ENCODE peak calls at places on chromosomes 6 and 20, in nine cellular contexts. P, X, N, A, C, R, E, G and F are unnamed samples. For H3K4me1, the result is how much of the 10 kb centered on the place peaks cover.

GRCh38 chr6:100175814-100176275 is 181.8 kb upstream of the MCHR2 start:
- DNase-seq in G (no peak), C (peak), N (no peak), R (no peak), A (no peak), P (no peak), X (no peak), E (no peak), F (no peak)

GRCh38 chr20:43667341-43668132 is 623 bp downstream of the MYBL2 start:
- DNase-seq in C (peak), E (peak), N (no peak), P (no peak), X (peak), G (no peak), R (no peak), A (no peak), F (peak)

GRCh38 chr6:132712366-132712765 is 1.5 kb downstream of the VNN1 start:
- DNase-seq in G (no peak), X (no peak), A (no peak), P (no peak), N (no peak), E (no peak), C (peak), R (no peak), F (no peak)

GRCh38 chr20:51767867-51768758 is at the start of gene ATP9A:
- DNase-seq in E (peak), C (peak), G (peak), P (no peak), X (no peak), A (no peak), R (peak), N (peak), F (peak)

GRCh38 chr6:156804402-156804801 is 27.2 kb downstream of the ARID1B start:
- DNase-seq in G (no peak), X (no peak), N (no peak), R (no peak), E (no peak), A (no peak), P (no peak), C (no peak), F (no peak)

GRCh38 chr20:45461225-45461624 is 8.3 kb upstream of the WFDC2 start:
- DNase-seq in C (no peak), P (no peak), N (no peak), G (no peak), E (no peak), A (no peak), R (no peak), X (no peak), F (no peak)

GRCh38 chr20:6122111-6122872 is 538 bp downstream of the FERMT1 start:
- DNase-seq in A (no peak), E (peak), N (no peak), C (peak), P (no peak), R (peak), G (peak), X (no peak), F (no peak)

GRCh38 chr6:165875946-165876345 is 212.9 kb upstream of the PDE10A start:
- DNase-seq in P (no peak), G (no peak), E (no peak), X (no peak), N (no peak), C (no peak), A (no peak), R (no peak), F (no peak)

GRCh38 chr6:64254558-64254957 is 619.0 kb downstream of the PHF3 start:
- DNase-seq in E (no peak), X (no peak), A (no peak), N (no peak), C (no peak), P (no peak), R (no peak), G (no peak), F (no peak)

GRCh38 chr6:159844737-159845645 is 44.9 kb downstream of the PNLDC1 start:
- DNase-seq in C (no peak), R (no peak), N (no peak), E (no peak), X (no peak), A (no peak), P (no peak), G (no peak), F (no peak)

GRCh38 chr6:80769101-80769500 is 662.6 kb downstream of the BCKDHB start:
- DNase-seq in G (no peak), X (no peak), C (peak), P (no peak), A (no peak), E (no peak), R (no peak), N (no peak), F (no peak)

GRCh38 chr6:17413313-17413750 is 19.9 kb downstream of the CAP2 start:
- DNase-seq in G (no peak), P (no peak), R (no peak), E (no peak), C (peak), A (no peak), X (no peak), N (no peak), F (no peak)

GRCh38 chr6:52543729-52544324 is 33.0 kb downstream of the TRAM2 start:
- DNase-seq in N (no peak), R (no peak), G (no peak), E (no peak), A (no peak), C (peak), P (no peak), X (no peak), F (no peak)

GRCh38 chr6:138103876-138104275 is 3.3 kb downstream of the PERP start:
- DNase-seq in G (no peak), E (no peak), X (no peak), C (no peak), N (no peak), A (no peak), P (no peak), R (no peak), F (no peak)

GRCh38 chr6:138105446-138105845 is 1.8 kb downstream of the PERP start:
- DNase-seq in P (no peak), X (no peak), E (no peak), G (no peak), R (no peak), A (no peak), C (no peak), N (no peak), F (no peak)

GRCh38 chr6:138099832-138100231 is 7.4 kb downstream of the PERP start:
- DNase-seq in R (peak), X (no peak), P (no peak), C (peak), G (no peak), E (no peak), A (no peak), N (no peak), F (no peak)

GRCh38 chr6:138104618-138105213 is 2.5 kb downstream of the PERP start:
- DNase-seq in E (no peak), N (no peak), X (no peak), R (no peak), G (no peak), A (no peak), P (no peak), C (no peak), F (no peak)

DNA sequence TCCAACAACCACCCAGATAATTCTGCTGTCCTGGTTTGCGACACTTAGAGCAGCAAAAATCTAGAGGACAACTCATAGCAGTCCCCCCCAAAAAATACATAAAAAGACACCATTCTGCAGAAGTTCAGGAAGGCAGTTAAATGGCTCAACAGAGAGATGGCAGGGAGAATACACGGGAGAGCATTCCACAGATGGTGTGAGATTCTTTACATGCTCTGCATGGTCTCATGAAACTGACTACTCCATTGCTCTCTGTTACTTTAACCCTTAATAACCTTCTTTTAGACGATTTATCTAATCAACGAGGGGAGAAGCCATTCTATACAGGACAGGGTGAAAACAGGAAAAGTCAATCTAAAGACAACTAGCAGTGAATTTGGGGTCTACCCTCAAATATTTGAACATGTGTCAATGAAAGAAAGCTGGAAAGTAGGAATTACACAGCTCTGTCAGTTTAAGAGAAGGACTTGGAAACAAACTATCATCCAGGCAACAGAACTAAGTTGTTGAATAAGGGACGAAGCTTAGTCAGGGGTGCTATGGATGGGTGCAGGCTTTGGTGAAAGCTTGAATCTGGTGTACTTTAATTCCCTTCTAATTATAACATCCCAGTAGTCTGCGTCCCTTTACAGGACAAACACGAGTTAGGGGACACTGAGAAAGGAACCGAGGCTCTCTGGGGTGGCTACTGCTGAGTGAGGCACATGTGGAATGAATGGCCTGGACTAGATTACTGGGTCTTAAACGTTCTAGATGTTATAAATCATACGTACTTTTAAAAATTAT is 5.1 kb downstream of the PERP start:
- DNase-seq in C (peak), A (no peak), X (no peak), P (no peak), N (no peak), G (no peak), R (no peak), E (no peak), F (no peak)
- H3K4me3 ChIP-seq in C (no peak), A (no peak), X (no peak), P (no peak), N (peak), G (no peak), R (no peak), E (no peak), F (no peak)

GRCh38 chr6:134278000-134278399 is 39.9 kb downstream of the SGK1 start:
- DNase-seq in G (no peak), N (no peak), C (no peak), P (no peak), X (no peak), A (no peak), R (no peak), E (no peak), F (no peak)
- H3K4me1 ChIP-seq in G (under half), N (under half), C (under half), P (under half), X (under half), A (under half), R (under half), E (under half), F (under half)

GRCh38 chr20:32019156-32019510 is 8.9 kb downstream of the CCM2L start:
- DNase-seq in N (no peak), A (no peak), X (no peak), G (no peak), P (no peak), E (no peak), R (no peak), C (peak), F (peak)
- H3K4me3 ChIP-seq in N (peak), A (no peak), X (peak), G (no peak), P (peak), E (no peak), R (peak), C (no peak), F (peak)

DNA sequence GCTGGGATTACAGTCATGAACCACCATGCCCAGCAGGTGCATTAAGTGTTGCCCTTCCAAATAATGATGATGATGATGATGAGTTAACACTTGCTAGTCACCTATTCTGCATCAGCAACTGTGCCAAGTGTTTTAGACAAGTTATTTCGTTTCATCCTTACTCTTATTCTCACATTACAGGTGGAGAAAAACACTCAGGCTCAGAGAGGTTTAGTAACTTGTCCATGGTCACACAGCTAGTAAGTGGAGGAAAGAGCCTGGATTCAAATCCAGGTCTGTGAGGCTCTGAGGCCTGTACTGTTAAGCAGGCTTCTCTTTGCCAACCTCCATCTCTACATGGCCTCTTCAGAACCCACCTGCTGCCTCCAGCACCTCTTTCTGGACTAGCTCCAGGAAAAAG is 70.8 kb downstream of the MDGA1 start:
- DNase-seq in E (no peak), G (no peak), P (no peak), N (no peak), A (no peak), X (no peak), C (no peak), R (no peak), F (no peak)
- H3K4me1 ChIP-seq in E (under half), G (under half), P (under half), N (under half), A (under half), X (under half), C (half or more), R (under half), F (under half)

GRCh38 chr6:158559895-158560786 is at the start of gene TMEM181:
- DNase-seq in E (peak), X (peak), R (peak), A (peak), P (peak), G (peak), C (peak), N (peak), F (peak)

GRCh38 chr6:158561247-158561884 is 1.5 kb downstream of the TMEM181 start:
- DNase-seq in X (peak), P (no peak), E (no peak), G (no peak), C (no peak), R (no peak), N (no peak), A (no peak), F (no peak)

GRCh38 chr6:158561938-158562337 is 2.0 kb downstream of the TMEM181 start:
- DNase-seq in A (no peak), P (no peak), G (no peak), R (no peak), C (no peak), N (no peak), X (no peak), E (no peak), F (no peak)

GRCh38 chr6:158559338-158559894 is 475 bp upstream of the TMEM181 start:
- DNase-seq in N (no peak), P (no peak), C (peak), E (no peak), X (no peak), A (no peak), R (no peak), G (no peak), F (no peak)

DNA sequence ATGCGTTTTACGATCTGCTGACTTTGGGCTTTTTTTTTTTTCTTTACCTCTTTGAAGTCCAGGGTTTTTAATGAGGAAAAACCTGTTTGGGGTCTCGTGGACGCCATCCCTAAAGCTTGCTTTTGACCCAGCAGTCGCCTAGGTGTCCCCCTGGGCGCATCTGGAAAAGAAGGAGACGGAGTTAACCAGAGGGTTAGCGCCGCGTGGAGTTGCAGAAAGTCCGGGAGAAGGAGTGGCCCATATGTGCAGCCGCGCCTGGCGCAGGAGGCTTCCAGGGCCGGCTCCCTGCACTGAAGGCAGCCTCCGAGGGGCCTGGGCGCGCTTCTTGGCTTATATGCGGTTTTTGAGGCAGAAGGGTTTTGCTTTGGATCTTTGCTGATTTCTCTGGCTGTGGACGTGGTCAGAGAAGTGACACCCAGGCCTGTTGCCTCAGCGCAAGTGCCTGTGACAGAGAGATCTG is 926 bp downstream of the TMEM181 start:
- DNase-seq in A (no peak), R (peak), G (no peak), E (peak), P (peak), C (peak), X (peak), N (no peak), F (peak)
- H3K4me3 ChIP-seq in A (peak), R (peak), G (peak), E (peak), P (peak), C (peak), X (peak), N (peak), F (peak)

DNA sequence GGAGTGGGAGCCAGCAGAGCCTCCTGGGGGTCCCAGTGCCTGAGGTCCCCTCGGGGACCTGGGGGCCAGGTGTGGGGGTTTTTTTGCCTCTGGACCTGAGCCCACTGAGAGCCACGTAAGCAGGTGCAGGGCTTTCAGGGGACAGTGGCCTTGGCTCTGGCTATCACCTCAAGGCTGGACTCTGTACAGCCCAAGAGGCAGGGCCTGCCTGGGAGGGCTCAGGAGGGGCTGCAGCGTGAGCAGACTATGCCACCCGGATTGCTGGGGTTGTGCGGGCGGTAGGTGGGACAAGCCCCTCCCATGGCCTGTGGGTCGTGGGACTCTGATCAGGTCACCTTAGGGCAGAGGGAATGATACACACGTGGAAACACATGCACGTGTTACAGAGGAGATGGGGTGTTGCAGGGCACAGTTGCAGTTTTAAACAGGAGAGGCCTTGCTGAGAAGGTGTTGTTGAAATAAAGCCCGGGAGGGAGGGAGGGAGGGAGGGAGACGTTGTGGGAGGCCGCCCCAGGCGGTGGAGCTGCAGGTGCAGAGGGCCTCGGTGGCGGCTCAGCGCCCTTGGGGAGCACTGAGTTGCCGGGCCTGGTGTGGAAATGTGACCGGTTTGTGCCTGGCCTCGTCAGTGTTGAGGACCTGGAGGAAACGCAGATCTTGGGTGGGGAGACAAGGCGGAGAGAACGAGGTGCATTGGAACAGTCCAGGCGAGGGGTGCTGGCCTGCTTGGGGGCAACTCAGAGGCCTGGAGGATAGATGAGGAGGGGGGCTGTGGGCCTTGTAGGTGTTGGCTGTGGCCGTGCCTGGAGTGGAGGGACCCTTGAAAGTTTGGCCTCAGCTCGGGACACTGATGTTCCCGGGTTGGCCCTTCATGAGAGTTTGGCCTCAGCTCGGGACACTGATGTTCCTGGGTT is 2.3 kb downstream of the TCEA2 start:
- DNase-seq in X (peak), P (no peak), R (no peak), G (no peak), N (no peak), C (no peak), E (no peak), A (no peak), F (no peak)
- H3K4me1 ChIP-seq in X (under half), P (under half), R (under half), G (under half), N (under half), C (under half), E (under half), A (half or more), F (under half)

GRCh38 chr6:47308223-47308567 is 1.5 kb downstream of the TNFRSF21 start:
- DNase-seq in C (peak), P (no peak), G (no peak), X (peak), E (no peak), R (no peak), A (no peak), N (no peak), F (no peak)

GRCh38 chr6:47309326-47310130 is at the start of gene TNFRSF21:
- DNase-seq in P (peak), X (peak), C (peak), N (peak), E (peak), G (peak), A (peak), R (peak), F (peak)

GRCh38 chr6:47307362-47308222 is 2.1 kb downstream of the TNFRSF21 start:
- DNase-seq in A (no peak), P (no peak), R (no peak), E (no peak), G (no peak), C (no peak), N (no peak), X (no peak), F (no peak)

GRCh38 chr6:47308674-47309325 is 905 bp downstream of the TNFRSF21 start:
- DNase-seq in G (peak), P (peak), N (peak), E (peak), A (no peak), C (peak), X (peak), R (no peak), F (peak)

GRCh38 chr6:47310131-47310480 is 401 bp upstream of the TNFRSF21 start:
- DNase-seq in A (no peak), N (no peak), G (no peak), C (no peak), P (no peak), X (no peak), R (no peak), E (no peak), F (no peak)
- H3K4me3 ChIP-seq in A (no peak), N (peak), G (no peak), C (peak), P (no peak), X (peak), R (no peak), E (no peak), F (peak)